ENCODE peak calls at places on chromosomes 11 and 22, in seven cellular contexts. D is fibroblast of the aortic adventitia; B is progenitor cell of endocrine pancreas; M is choroid plexus epithelial cell; U is retinal pigment epithelial cell; R is foreskin fibroblast; J is CD4-positive, alpha-beta T cell. A is an unnamed sample.

GRCh38 chr22:28143206-28143605 is 224.2 kb upstream of the PITPNB start:
- DNase-seq in D (no peak), B (no peak), M (no peak), U (no peak), R (peak), J (no peak), A (no peak)

GRCh38 chr11:130219148-130219547 is 59.6 kb downstream of the ST14 start:
- DNase-seq in D (no peak), B (no peak), M (no peak), U (no peak), R (no peak), J (no peak), A (peak)

GRCh38 chr11:83063073-83063754 is 8.5 kb downstream of the RAB30 start:
- DNase-seq in D (peak), B (no peak), M (peak), U (no peak), R (peak), J (no peak), A (peak)

GRCh38 chr11:115084191-115084590 is 405.9 kb downstream of the NXPE2 start:
- DNase-seq in D (no peak), B (no peak), M (no peak), U (no peak), R (no peak), J (no peak), A (no peak)

GRCh38 chr11:59679347-59679746 is 10.5 kb upstream of the PATL1 start:
- DNase-seq in D (no peak), B (no peak), M (no peak), U (no peak), R (no peak), J (no peak), A (no peak)

GRCh38 chr11:1067812-1068496 is 6.7 kb upstream of the MUC2 start:
- DNase-seq in D (no peak), B (no peak), M (no peak), U (no peak), R (no peak), J (no peak), A (no peak)

GRCh38 chr11:92322225-92322624 is 97.6 kb downstream of the FAT3 start:
- DNase-seq in D (no peak), B (no peak), M (peak), U (no peak), R (peak), J (no peak), A (no peak)

GRCh38 chr22:35631597-35631996 is 14.5 kb upstream of the MB start:
- DNase-seq in D (no peak), B (no peak), M (peak), U (no peak), R (peak), J (no peak), A (peak)

GRCh38 chr11:396511-396947 is 2.5 kb downstream of the PKP3 start:
- DNase-seq in D (peak), B (no peak), M (peak), U (no peak), R (peak), J (no peak), A (no peak)

GRCh38 chr11:3721002-3721401 is 49.8 kb upstream of the CHRNA10 start:
- DNase-seq in D (no peak), B (no peak), M (no peak), U (no peak), R (no peak), J (no peak), A (no peak)

GRCh38 chr11:97739892-97740782 is 1280.6 kb upstream of the CNTN5 start:
- DNase-seq in D (peak), B (no peak), M (peak), U (no peak), R (no peak), J (no peak), A (no peak)

GRCh38 chr22:37639070-37639760 is at the start of gene SH3BP1:
- DNase-seq in D (no peak), B (peak), M (peak), U (no peak), R (peak), J (no peak), A (no peak)

GRCh38 chr11:62082292-62082657 is 41.5 kb upstream of the INCENP start:
- DNase-seq in D (no peak), B (no peak), M (no peak), U (no peak), R (no peak), J (no peak), A (no peak)

GRCh38 chr11:102451693-102452460 is 688 bp downstream of the TMEM123 start:
- DNase-seq in D (peak), B (peak), M (peak), U (no peak), R (peak), J (peak), A (peak)

GRCh38 chr11:68935516-68936357 is 32.0 kb downstream of the IGHMBP2 start:
- DNase-seq in D (no peak), B (no peak), M (no peak), U (no peak), R (no peak), J (no peak), A (no peak)

GRCh38 chr22:29706991-29707390 is 12.8 kb upstream of the CABP7 start:
- DNase-seq in D (no peak), B (no peak), M (no peak), U (no peak), R (no peak), J (no peak), A (no peak)

GRCh38 chr11:62295504-62295903 is 3.4 kb downstream of the SCGB1D4 start:
- DNase-seq in D (peak), B (peak), M (peak), U (peak), R (peak), J (no peak), A (no peak)

GRCh38 chr22:43198936-43199335 is 12.0 kb upstream of the TTLL12 start:
- DNase-seq in D (no peak), B (no peak), M (no peak), U (no peak), R (peak), J (no peak), A (no peak)

GRCh38 chr11:15665368-15665871 is 550.7 kb downstream of the INSC start:
- DNase-seq in D (peak), B (no peak), M (peak), U (no peak), R (no peak), J (no peak), A (peak)

GRCh38 chr11:14029971-14030531 is 67.5 kb downstream of the SPON1 start:
- DNase-seq in D (peak), B (no peak), M (peak), U (peak), R (peak), J (no peak), A (peak)

GRCh38 chr11:47907499-47907898 is 59.3 kb upstream of the NUP160 start:
- DNase-seq in D (peak), B (no peak), M (peak), U (no peak), R (no peak), J (no peak), A (no peak)

GRCh38 chr22:18987765-18988164 is 51.7 kb upstream of the PRODH start:
- DNase-seq in D (no peak), B (no peak), M (peak), U (no peak), R (no peak), J (no peak), A (peak)

GRCh38 chr11:88475991-88476418 is 138.5 kb upstream of the CTSC start:
- DNase-seq in D (peak), B (no peak), M (no peak), U (peak), R (peak), J (no peak), A (no peak)

GRCh38 chr11:808427-809286 is 1.1 kb upstream of the RPLP2 start:
- DNase-seq in D (no peak), B (no peak), M (no peak), U (no peak), R (no peak), J (no peak), A (no peak)

GRCh38 chr11:106101797-106102196 is 24.3 kb downstream of the AASDHPPT start:
- DNase-seq in D (peak), B (no peak), M (peak), U (no peak), R (peak), J (no peak), A (no peak)

GRCh38 chr11:125941606-125942275 is 4.1 kb upstream of the VSIG10L2 start:
- DNase-seq in D (peak), B (peak), M (peak), U (peak), R (peak), J (peak), A (peak)

GRCh38 chr11:84430661-84431060 is 1144.5 kb upstream of the CCDC90B start:
- DNase-seq in D (no peak), B (no peak), M (no peak), U (no peak), R (no peak), J (no peak), A (peak)

GRCh38 chr11:91850533-91851305 is 373.9 kb upstream of the FAT3 start:
- DNase-seq in D (no peak), B (no peak), M (no peak), U (no peak), R (no peak), J (no peak), A (no peak)

GRCh38 chr22:24401824-24402434 is 25.5 kb upstream of the ADORA2A start:
- DNase-seq in D (no peak), B (no peak), M (no peak), U (no peak), R (no peak), J (no peak), A (peak)

GRCh38 chr22:47780281-47780875 is 1017.9 kb downstream of the TBC1D22A start:
- DNase-seq in D (no peak), B (no peak), M (no peak), U (no peak), R (no peak), J (no peak), A (no peak)

GRCh38 chr11:121967131-121967689 is 148.8 kb downstream of the BLID start:
- DNase-seq in D (no peak), B (no peak), M (no peak), U (no peak), R (no peak), J (no peak), A (no peak)

GRCh38 chr22:46737976-46738641 is at the start of gene CERK:
- DNase-seq in D (peak), B (peak), M (peak), U (no peak), R (peak), J (peak), A (peak)

GRCh38 chr22:36540867-36541642 is 12.1 kb upstream of the EIF3D start:
- DNase-seq in D (no peak), B (no peak), M (peak), U (peak), R (no peak), J (no peak), A (no peak)

GRCh38 chr22:42277988-42278776 is 7.7 kb upstream of the TCF20 start:
- DNase-seq in D (no peak), B (no peak), M (peak), U (no peak), R (peak), J (no peak), A (no peak)

GRCh38 chr11:21810650-21811049 is 382.2 kb upstream of the ANO5 start:
- DNase-seq in D (no peak), B (no peak), M (no peak), U (no peak), R (no peak), J (no peak), A (no peak)

GRCh38 chr11:34495724-34496377 is 17.7 kb downstream of the ELF5 start:
- DNase-seq in D (no peak), B (no peak), M (peak), U (no peak), R (no peak), J (no peak), A (no peak)

GRCh38 chr11:10418259-10418949 is 36.7 kb upstream of the AMPD3 start:
- DNase-seq in D (peak), B (no peak), M (no peak), U (no peak), R (no peak), J (no peak), A (no peak)

GRCh38 chr11:15106201-15106965 is 8.3 kb upstream of the INSC start:
- DNase-seq in D (peak), B (no peak), M (peak), U (peak), R (peak), J (no peak), A (no peak)

GRCh38 chr11:90701040-90701439 is 478.2 kb upstream of the CHORDC1 start:
- DNase-seq in D (no peak), B (no peak), M (peak), U (no peak), R (no peak), J (no peak), A (no peak)

GRCh38 chr11:8301622-8302021 is 37.9 kb upstream of the LMO1 start:
- DNase-seq in D (no peak), B (no peak), M (no peak), U (no peak), R (no peak), J (no peak), A (no peak)
- TF ChIP-seq CTCF in D (no peak), B (no peak), M (no peak), U (no peak), R (no peak), J (no peak), A (no peak)

GRCh38 chr11:75350743-75351540 is 519 bp downstream of the ARRB1 start:
- DNase-seq in D (peak), B (no peak), M (no peak), U (no peak), R (peak), J (peak), A (peak)
- TF ChIP-seq CTCF in D (peak), B (peak), M (no peak), U (peak), R (no peak), J (no peak), A (no peak)

GRCh38 chr22:50720861-50721844 is 16.9 kb upstream of the ACR start:
- DNase-seq in D (no peak), B (no peak), M (no peak), U (no peak), R (no peak), J (no peak), A (no peak)
- TF ChIP-seq CTCF in D (no peak), B (no peak), M (no peak), U (no peak), R (no peak), J (no peak), A (no peak)

GRCh38 chr11:76235233-76236091 is 29.2 kb upstream of the WNT11 start:
- DNase-seq in D (peak), B (peak), M (peak), U (peak), R (peak), J (peak), A (peak)

GRCh38 chr11:76234704-76235232 is 28.5 kb upstream of the WNT11 start:
- DNase-seq in D (no peak), B (no peak), M (no peak), U (no peak), R (no peak), J (no peak), A (peak)

GRCh38 chr11:76237914-76238313 is 31.6 kb upstream of the WNT11 start:
- DNase-seq in D (no peak), B (no peak), M (no peak), U (no peak), R (peak), J (no peak), A (no peak)

GRCh38 chr11:76237041-76237649 is 30.8 kb upstream of the WNT11 start:
- DNase-seq in D (no peak), B (no peak), M (no peak), U (no peak), R (no peak), J (no peak), A (no peak)

DNA sequence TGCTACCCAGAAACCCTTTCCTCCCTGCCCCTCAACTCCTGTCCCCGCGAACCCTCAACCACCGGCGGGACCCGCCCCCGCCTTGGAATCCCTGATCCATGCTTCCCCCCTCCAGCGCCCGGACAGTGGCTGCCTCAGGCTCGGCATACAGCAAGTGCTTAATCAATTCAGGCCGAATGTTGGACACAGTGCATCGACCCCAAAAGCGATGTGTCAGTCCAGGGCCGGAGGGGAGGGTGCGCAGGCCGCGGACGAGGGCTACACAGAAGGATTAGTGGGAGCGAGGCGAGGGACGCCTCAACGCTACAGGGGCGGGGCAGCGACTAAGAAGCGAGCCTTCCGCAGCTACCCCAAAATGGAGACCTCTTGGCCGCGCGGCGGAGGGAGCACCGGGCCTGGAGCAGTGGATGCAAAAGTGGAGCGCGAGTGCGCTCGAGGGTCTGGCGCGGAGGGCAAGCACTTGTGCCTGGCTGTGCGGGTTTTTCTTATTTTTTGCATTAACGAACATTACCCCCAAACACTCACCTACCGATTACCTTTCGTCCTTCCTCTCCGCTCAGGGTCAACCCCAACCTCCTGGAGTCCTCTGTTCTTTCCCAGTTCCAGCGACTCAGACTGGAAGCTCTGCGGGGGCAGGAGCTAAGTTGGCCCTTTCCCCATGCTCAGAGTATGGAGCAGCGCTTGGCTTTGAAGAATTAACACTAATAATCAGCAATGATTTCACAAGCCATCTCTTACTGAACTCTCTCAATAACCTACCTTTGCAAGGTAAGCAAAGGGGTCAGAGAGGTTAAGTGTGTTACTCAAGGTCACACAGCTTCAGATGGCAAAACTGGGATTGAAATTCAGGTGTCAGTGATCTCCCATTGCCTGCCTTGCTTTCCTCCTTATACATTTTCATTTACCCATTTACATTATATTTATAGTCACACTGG is 30.1 kb upstream of the WNT11 start:
- DNase-seq in D (peak), B (peak), M (peak), U (no peak), R (peak), J (no peak), A (no peak)
- TF ChIP-seq CTCF in D (no peak), B (no peak), M (no peak), U (no peak), R (no peak), J (no peak), A (no peak)

GRCh38 chr22:17131686-17132085 is 10.5 kb upstream of the TMEM121B start:
- DNase-seq in D (no peak), B (no peak), M (peak), U (no peak), R (no peak), J (no peak), A (no peak)
- TF ChIP-seq CTCF in D (no peak), B (no peak), M (peak), U (no peak), R (no peak), J (no peak), A (no peak)

GRCh38 chr11:94974178-94974577 is 669 bp downstream of the KDM4D start:
- DNase-seq in D (peak), B (no peak), M (no peak), U (no peak), R (no peak), J (no peak), A (no peak)

GRCh38 chr11:94975599-94975998 is 2.1 kb downstream of the KDM4D start:
- DNase-seq in D (no peak), B (no peak), M (no peak), U (no peak), R (no peak), J (no peak), A (no peak)

GRCh38 chr11:94968334-94968958 is 4.9 kb downstream of the CWC15 start:
- DNase-seq in D (peak), B (no peak), M (peak), U (no peak), R (peak), J (no peak), A (no peak)

DNA sequence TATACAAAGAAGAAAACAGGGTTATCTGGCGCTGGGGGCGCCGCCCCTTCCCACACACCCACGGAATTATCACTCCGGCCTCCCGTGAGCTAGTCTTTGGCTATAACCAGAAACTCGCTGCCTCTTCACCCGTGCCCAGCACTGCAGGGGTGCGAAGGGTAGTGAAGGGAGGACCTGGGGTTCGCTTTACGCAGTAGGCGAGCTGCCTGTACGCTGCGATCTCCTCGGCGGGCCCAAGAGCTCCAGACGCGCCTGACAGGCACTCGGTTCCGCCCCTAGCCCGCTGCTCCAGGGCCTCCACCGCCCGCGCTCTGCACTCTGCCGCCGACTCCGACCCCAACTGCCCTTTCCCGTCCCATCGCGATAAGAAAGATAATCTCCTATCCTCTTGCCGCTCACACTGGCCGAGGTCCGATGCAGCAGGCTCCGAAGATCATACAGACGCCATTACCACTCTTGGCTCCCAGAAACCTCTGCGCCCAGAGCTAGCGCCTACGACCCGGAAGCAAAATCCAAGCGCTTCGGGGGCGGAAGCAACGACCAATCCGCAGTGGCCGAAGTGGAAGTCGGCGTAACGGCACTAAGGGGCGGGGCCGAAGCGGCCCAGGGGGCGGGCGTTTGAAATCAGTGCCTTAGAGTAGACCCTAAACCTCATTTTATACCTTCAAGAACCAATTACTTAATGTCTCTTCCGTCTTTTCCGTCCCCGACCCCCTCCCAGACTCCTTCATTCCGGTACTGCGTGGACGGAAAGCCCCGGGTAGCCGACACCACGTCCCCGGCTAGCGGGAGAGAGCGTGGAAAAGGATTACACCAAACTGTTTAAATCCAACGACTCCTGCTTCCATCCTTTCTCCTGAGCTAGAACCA is at the start of the genes CWC15 and KDM4D:
- DNase-seq in D (peak), B (peak), M (peak), U (peak), R (peak), J (peak), A (peak)
- TF ChIP-seq CTCF in D (no peak), B (no peak), M (no peak), U (no peak), R (no peak), J (no peak), A (no peak)

DNA sequence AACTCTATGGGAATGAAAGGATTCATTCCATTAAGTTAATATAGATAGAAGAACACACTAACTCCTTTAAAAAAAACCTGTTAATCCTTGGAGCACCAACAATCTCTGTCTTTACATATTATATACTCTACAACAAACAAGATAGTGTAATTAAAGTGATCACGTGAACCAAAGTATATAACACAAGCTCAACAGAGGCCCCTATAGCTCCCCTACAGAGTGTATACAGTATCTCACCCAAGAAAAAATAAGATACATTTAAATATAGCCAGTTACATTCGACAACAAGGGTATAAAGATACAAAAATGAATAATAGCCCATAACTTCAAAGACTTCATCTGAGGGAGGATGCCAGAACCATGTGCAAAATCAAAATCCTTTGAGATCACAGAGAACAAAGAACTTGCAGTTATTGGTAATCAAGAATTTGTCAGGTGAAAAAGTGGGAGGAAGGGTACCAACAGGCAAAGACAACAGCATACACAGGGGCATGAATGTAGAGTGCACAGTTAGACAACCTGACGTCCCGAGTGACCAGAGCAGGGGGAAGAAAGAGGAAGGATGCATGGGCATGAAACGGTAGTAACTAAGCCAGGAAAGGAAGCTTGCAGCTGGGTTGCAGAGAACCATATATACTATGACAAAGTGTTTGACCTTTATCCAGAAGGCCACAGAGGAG is 4.7 kb downstream of the FCHSD2 start:
- DNase-seq in D (no peak), B (no peak), M (no peak), U (no peak), R (no peak), J (no peak), A (no peak)
- TF ChIP-seq CTCF in D (no peak), B (no peak), M (no peak), U (no peak), R (no peak), J (no peak), A (no peak)

A was measured in adrenal gland.